ENCODE peak calls at places on chromosome 17, in nine cellular contexts. K is left colon; W is esophagus squamous epithelium; I is activated CD4-positive, CD25-positive, alpha-beta regulatory T cell; B is EL; G is OCI-LY7; D is HEK293T; X is NCI-H2107; R is Daoy. Q is an unnamed sample.

GRCh38 chr17:79776378-79777165 is 1.4 kb upstream of the CBX2 start:
- DNase-seq in I (no peak), R (no peak), K (no peak), D (no peak), X (no peak), B (no peak), G (no peak), W (no peak), Q (no peak)

GRCh38 chr17:16013943-16014407 is 14.4 kb downstream of the TTC19 start:
- DNase-seq in X (no peak), W (no peak), B (peak; percentile 79), K (no peak), I (no peak), R (peak; percentile 74), D (peak; percentile 43), G (no peak), Q (no peak)

GRCh38 chr17:68777243-68777855 is 176.2 kb upstream of the FAM20A start:
- DNase-seq in I (no peak), G (peak; percentile 71), K (peak; percentile 41), B (peak; percentile 73), W (no peak), R (peak; percentile 31), X (no peak), D (peak; percentile 58), Q (peak; percentile 50)

GRCh38 chr17:80474933-80475915 is 1.2 kb downstream of the NPTX1 start:
- DNase-seq in K (no peak), I (no peak), X (no peak), G (no peak), D (peak; percentile 36), W (no peak), R (no peak), B (no peak), Q (no peak)

GRCh38 chr17:42329025-42329976 is 41.0 kb downstream of the STAT5A start:
- DNase-seq in R (peak; percentile 82), G (no peak), X (no peak), I (no peak), D (no peak), K (no peak), W (no peak), B (peak; percentile 91), Q (no peak)

GRCh38 chr17:32287804-32288511 is 22.3 kb downstream of the RHBDL3 start:
- DNase-seq in W (no peak), D (no peak), K (no peak), X (no peak), I (no peak), G (no peak), R (no peak), B (no peak), Q (no peak)

GRCh38 chr17:9021985-9022552 is 759 bp downstream of the NTN1 start:
- DNase-seq in X (no peak), B (peak; percentile 24), K (peak; percentile 26), D (peak; percentile 62), W (no peak), R (peak; percentile 61), G (no peak), I (no peak), Q (peak; percentile 23)

GRCh38 chr17:83133302-83134121 is 54.1 kb downstream of the METRNL start:
- DNase-seq in R (peak; percentile 32), K (no peak), B (peak; percentile 71), G (no peak), W (no peak), D (no peak), I (no peak), X (no peak), Q (no peak)

GRCh38 chr17:77786740-77787505 is 171.6 kb upstream of the TNRC6C start:
- DNase-seq in D (no peak), K (no peak), R (no peak), B (no peak), G (no peak), X (no peak), I (no peak), W (no peak), Q (no peak)

GRCh38 chr17:4785311-4786110 is 653 bp downstream of the VMO1 start:
- DNase-seq in B (no peak), R (no peak), W (no peak), I (no peak), K (no peak), D (no peak), X (no peak), G (no peak), Q (no peak)

GRCh38 chr17:59845595-59846390 is 47.0 kb downstream of the TUBD1 start:
- DNase-seq in K (peak; percentile 66), R (peak; percentile 85), B (peak; percentile 61), D (no peak), G (no peak), X (peak; percentile 81), I (no peak), W (no peak), Q (peak; percentile 73)

GRCh38 chr17:81161972-81162371 is 3.3 kb upstream of the PVALEF start:
- DNase-seq in I (no peak), R (no peak), G (no peak), K (no peak), D (no peak), B (no peak), W (no peak), X (no peak), Q (no peak)

GRCh38 chr17:35653619-35654361 is 66.7 kb downstream of the AP2B1 start:
- DNase-seq in K (no peak), X (no peak), D (no peak), B (no peak), G (no peak), W (no peak), R (no peak), I (no peak), Q (no peak)

GRCh38 chr17:74213897-74214386 is 571 bp downstream of the TTYH2 start:
- DNase-seq in I (no peak), B (no peak), G (peak; percentile 54), D (no peak), X (no peak), W (no peak), R (peak; percentile 31), K (peak; percentile 42), Q (no peak)

GRCh38 chr17:40791808-40792436 is 7.8 kb downstream of the KRT28 start:
- DNase-seq in G (no peak), B (peak; percentile 52), W (no peak), K (no peak), X (no peak), D (peak; percentile 10), R (peak; percentile 25), I (no peak), Q (peak; percentile 22)

GRCh38 chr17:633641-634091 is 81.0 kb downstream of the VPS53 start:
- DNase-seq in X (no peak), K (no peak), D (no peak), W (no peak), R (no peak), B (no peak), G (no peak), I (no peak), Q (no peak)

GRCh38 chr17:27242951-27243350 is 51.0 kb upstream of the WSB1 start:
- DNase-seq in D (no peak), W (no peak), G (no peak), R (no peak), K (no peak), I (no peak), B (no peak), X (no peak), Q (no peak)

GRCh38 chr17:29046440-29046839 is 3.5 kb downstream of the PIPOX start:
- DNase-seq in D (no peak), B (no peak), K (no peak), G (no peak), I (no peak), R (no peak), W (no peak), X (no peak), Q (no peak)

GRCh38 chr17:47883589-47884426 is 12.2 kb upstream of the SP2 start:
- DNase-seq in K (peak; percentile 63), R (no peak), B (no peak), X (no peak), D (peak; percentile 35), I (no peak), G (no peak), W (no peak), Q (no peak)

GRCh38 chr17:40074871-40075215 is 12.1 kb downstream of the THRA start:
- DNase-seq in W (no peak), G (no peak), B (no peak), R (peak; percentile 32), D (no peak), I (no peak), K (no peak), X (no peak), Q (peak; percentile 31)

GRCh38 chr17:49257296-49257695 is 26.7 kb upstream of the PHOSPHO1 start:
- DNase-seq in B (no peak), G (no peak), I (no peak), X (no peak), K (no peak), W (no peak), D (no peak), R (no peak), Q (no peak)

GRCh38 chr17:36475346-36475970 is 11.0 kb upstream of the ZNHIT3 start:
- DNase-seq in K (no peak), D (no peak), G (no peak), R (no peak), W (no peak), I (no peak), B (no peak), X (peak; percentile 20), Q (no peak)

GRCh38 chr17:17519886-17520285 is 23.7 kb upstream of the RASD1 start:
- DNase-seq in G (no peak), X (no peak), I (no peak), B (no peak), W (no peak), K (no peak), D (no peak), R (no peak), Q (no peak)

GRCh38 chr17:33294994-33295393 is 1.9 kb upstream of the ASIC2 start:
- DNase-seq in G (no peak), W (no peak), I (no peak), K (no peak), X (no peak), R (no peak), B (no peak), D (no peak), Q (no peak)

GRCh38 chr17:3557768-3558583 is at the start of gene TRPV3:
- DNase-seq in R (peak; percentile 86), G (no peak), W (peak; percentile 45), I (peak; percentile 42), K (peak; percentile 32), D (no peak), X (no peak), B (no peak), Q (peak; percentile 68)

GRCh38 chr17:44466339-44466738 is 36.9 kb downstream of the GPATCH8 start:
- DNase-seq in I (no peak), G (no peak), B (no peak), R (no peak), D (no peak), X (no peak), W (no peak), K (no peak), Q (no peak)

GRCh38 chr17:45310380-45311324 is 6.2 kb downstream of the MAP3K14 start:
- DNase-seq in X (no peak), I (no peak), W (no peak), G (no peak), D (no peak), B (no peak), R (no peak), K (peak; percentile 79), Q (no peak)

GRCh38 chr17:50203589-50204345 is 2.3 kb upstream of the COL1A1 start:
- DNase-seq in X (no peak), D (no peak), I (no peak), W (no peak), R (peak; percentile 60), B (peak; percentile 98), G (no peak), K (peak; percentile 15), Q (no peak)

GRCh38 chr17:50272246-50272645 is 2.0 kb upstream of the TMEM92 start:
- DNase-seq in K (no peak), I (no peak), W (no peak), R (no peak), B (no peak), D (no peak), G (no peak), X (no peak), Q (no peak)

GRCh38 chr17:57956311-57957119 is 1.3 kb upstream of the CUEDC1 start:
- DNase-seq in X (no peak), G (peak; percentile 54), K (no peak), D (no peak), B (no peak), W (no peak), R (no peak), I (no peak), Q (peak; percentile 86)

Q was measured in GM12865.